ENCODE peak calls at places on chromosomes 5 and 9, in four cellular contexts. One of them, this sample, is unnamed.

GRCh38 chr9:137919095-137919465 is 41.5 kb downstream of the CACNA1B start:
- DNase-seq in endothelial cell: no peak
- DNase-seq in posterior cingulate gyrus: no peak
- DNase-seq in GM18507: no peak
- DNase-seq in this sample: no peak

GRCh38 chr9:129773262-129774048 is 20.6 kb upstream of the PTGES start:
- DNase-seq in endothelial cell: no peak
- DNase-seq in posterior cingulate gyrus: no peak
- DNase-seq in GM18507: no peak
- DNase-seq in this sample: peak

GRCh38 chr9:3268260-3268659 is 257.5 kb downstream of the RFX3 start:
- DNase-seq in endothelial cell: no peak
- DNase-seq in posterior cingulate gyrus: no peak
- DNase-seq in GM18507: no peak
- DNase-seq in this sample: no peak

GRCh38 chr9:136996361-136997281 is at the start of gene CLIC3:
- DNase-seq in endothelial cell: no peak
- DNase-seq in posterior cingulate gyrus: no peak
- DNase-seq in GM18507: no peak
- DNase-seq in this sample: no peak

GRCh38 chr5:36904677-36905076 is 28.1 kb downstream of the NIPBL start:
- DNase-seq in endothelial cell: no peak
- DNase-seq in posterior cingulate gyrus: no peak
- DNase-seq in GM18507: no peak
- DNase-seq in this sample: no peak

GRCh38 chr5:112479418-112479817 is 60.3 kb upstream of the EPB41L4A start:
- DNase-seq in endothelial cell: no peak
- DNase-seq in posterior cingulate gyrus: no peak
- DNase-seq in GM18507: no peak
- DNase-seq in this sample: no peak

GRCh38 chr5:90037646-90038045 is 371.9 kb downstream of the CETN3 start:
- DNase-seq in endothelial cell: no peak
- DNase-seq in posterior cingulate gyrus: no peak
- DNase-seq in GM18507: no peak
- DNase-seq in this sample: no peak

GRCh38 chr9:72998363-72998762 is 45.5 kb upstream of the ALDH1A1 start:
- DNase-seq in endothelial cell: no peak
- DNase-seq in posterior cingulate gyrus: no peak
- DNase-seq in GM18507: no peak
- DNase-seq in this sample: no peak

GRCh38 chr9:122307925-122308324 is 43.2 kb downstream of the MRRF start:
- DNase-seq in endothelial cell: no peak
- DNase-seq in posterior cingulate gyrus: no peak
- DNase-seq in GM18507: no peak
- DNase-seq in this sample: no peak

GRCh38 chr9:129703121-129703520 is 37.7 kb downstream of the PRRX2 start:
- DNase-seq in endothelial cell: no peak
- DNase-seq in posterior cingulate gyrus: no peak
- DNase-seq in GM18507: no peak
- DNase-seq in this sample: no peak

GRCh38 chr9:114047717-114048116 is 30.4 kb downstream of the AMBP start:
- DNase-seq in endothelial cell: no peak
- DNase-seq in posterior cingulate gyrus: peak
- DNase-seq in GM18507: no peak
- DNase-seq in this sample: no peak

GRCh38 chr5:142725231-142726187 is 39.6 kb upstream of the FGF1 start:
- DNase-seq in endothelial cell: no peak
- DNase-seq in posterior cingulate gyrus: no peak
- DNase-seq in GM18507: no peak
- DNase-seq in this sample: no peak

GRCh38 chr9:88653926-88654325 is 118.9 kb downstream of the NXNL2 start:
- DNase-seq in endothelial cell: no peak
- DNase-seq in posterior cingulate gyrus: no peak
- DNase-seq in GM18507: no peak
- DNase-seq in this sample: no peak

GRCh38 chr5:82335807-82336206 is 57.7 kb upstream of the RPS23 start:
- DNase-seq in endothelial cell: no peak
- DNase-seq in posterior cingulate gyrus: no peak
- DNase-seq in GM18507: no peak
- DNase-seq in this sample: no peak

GRCh38 chr5:6443326-6443725 is 5.3 kb upstream of the UBE2QL1 start:
- DNase-seq in endothelial cell: no peak
- DNase-seq in posterior cingulate gyrus: no peak
- DNase-seq in GM18507: no peak
- DNase-seq in this sample: no peak

GRCh38 chr9:94056442-94056974 is 27.8 kb upstream of the PTPDC1 start:
- DNase-seq in endothelial cell: no peak
- DNase-seq in posterior cingulate gyrus: no peak
- DNase-seq in GM18507: no peak
- DNase-seq in this sample: peak

GRCh38 chr5:111116550-111116949 is 24.4 kb downstream of the WDR36 start:
- DNase-seq in endothelial cell: no peak
- DNase-seq in posterior cingulate gyrus: no peak
- DNase-seq in GM18507: no peak
- DNase-seq in this sample: no peak

GRCh38 chr9:27183701-27184100 is 74.7 kb downstream of the TEK start:
- DNase-seq in endothelial cell: no peak
- DNase-seq in posterior cingulate gyrus: peak
- DNase-seq in GM18507: no peak
- DNase-seq in this sample: no peak

GRCh38 chr9:134886413-134886913 is 5.9 kb downstream of the FCN2 start:
- DNase-seq in endothelial cell: no peak
- DNase-seq in posterior cingulate gyrus: peak
- DNase-seq in GM18507: no peak
- DNase-seq in this sample: no peak

GRCh38 chr5:133467325-133467700 is 145.0 kb downstream of the FSTL4 start:
- DNase-seq in endothelial cell: no peak
- DNase-seq in posterior cingulate gyrus: no peak
- DNase-seq in GM18507: no peak
- DNase-seq in this sample: no peak

GRCh38 chr5:92637960-92638359 is 943.1 kb downstream of the NR2F1-AS1 start:
- DNase-seq in endothelial cell: no peak
- DNase-seq in posterior cingulate gyrus: no peak
- DNase-seq in GM18507: no peak
- DNase-seq in this sample: no peak

GRCh38 chr9:135344523-135344901 is 135.1 kb upstream of the PPP1R26 start:
- DNase-seq in endothelial cell: no peak
- DNase-seq in posterior cingulate gyrus: peak
- DNase-seq in GM18507: no peak
- DNase-seq in this sample: no peak

GRCh38 chr9:135123145-135123544 is 35.7 kb downstream of the OLFM1 start:
- DNase-seq in endothelial cell: no peak
- DNase-seq in posterior cingulate gyrus: no peak
- DNase-seq in GM18507: no peak
- DNase-seq in this sample: no peak

GRCh38 chr9:573551-574410 is 267.7 kb upstream of the DMRT1 start:
- DNase-seq in endothelial cell: no peak
- DNase-seq in posterior cingulate gyrus: no peak
- DNase-seq in GM18507: no peak
- DNase-seq in this sample: no peak

GRCh38 chr5:138905541-138905940 is 30.4 kb upstream of the LRRTM2 start:
- DNase-seq in endothelial cell: no peak
- DNase-seq in posterior cingulate gyrus: no peak
- DNase-seq in GM18507: no peak
- DNase-seq in this sample: no peak

GRCh38 chr5:64869419-64869818 is 100.7 kb downstream of the CWC27 start:
- DNase-seq in endothelial cell: no peak
- DNase-seq in posterior cingulate gyrus: no peak
- DNase-seq in GM18507: no peak
- DNase-seq in this sample: no peak

GRCh38 chr5:179858241-179858585 is 404 bp downstream of the MRNIP start:
- DNase-seq in endothelial cell: peak
- DNase-seq in posterior cingulate gyrus: peak
- DNase-seq in GM18507: no peak
- DNase-seq in this sample: no peak

GRCh38 chr5:142922223-142922952 is 152.2 kb downstream of the ARHGAP26 start:
- DNase-seq in endothelial cell: no peak
- DNase-seq in posterior cingulate gyrus: no peak
- DNase-seq in GM18507: peak
- DNase-seq in this sample: no peak

GRCh38 chr9:36991516-36992134 is 42.4 kb downstream of the PAX5 start:
- DNase-seq in endothelial cell: peak
- DNase-seq in posterior cingulate gyrus: no peak
- DNase-seq in GM18507: no peak
- DNase-seq in this sample: no peak

GRCh38 chr5:123068368-123068767 is 20.7 kb upstream of the PRDM6 start:
- DNase-seq in endothelial cell: no peak
- DNase-seq in posterior cingulate gyrus: no peak
- DNase-seq in GM18507: no peak
- DNase-seq in this sample: no peak

GRCh38 chr5:76641514-76642120 is 18.4 kb upstream of the F2RL2 start:
- DNase-seq in endothelial cell: peak
- DNase-seq in posterior cingulate gyrus: no peak
- DNase-seq in GM18507: peak
- DNase-seq in this sample: peak

GRCh38 chr5:85556464-85556863 is 1061.3 kb upstream of the COX7C start:
- DNase-seq in endothelial cell: no peak
- DNase-seq in posterior cingulate gyrus: no peak
- DNase-seq in GM18507: no peak
- DNase-seq in this sample: no peak

GRCh38 chr5:35031276-35031675 is 16.5 kb downstream of the AGXT2 start:
- DNase-seq in endothelial cell: no peak
- DNase-seq in posterior cingulate gyrus: no peak
- DNase-seq in GM18507: no peak
- DNase-seq in this sample: no peak

GRCh38 chr5:61777292-61777691 is 445.2 kb downstream of the ZSWIM6 start:
- DNase-seq in endothelial cell: no peak
- DNase-seq in posterior cingulate gyrus: no peak
- DNase-seq in GM18507: no peak
- DNase-seq in this sample: no peak